ENCODE peak calls at places on chromosomes 16 and 17, in five cellular contexts. Y, B, N, X and E are unnamed samples.

GRCh38 chr17:42457107-42457787 is 1.4 kb upstream of the ATP6V0A1 start:
- DNase-seq in B (no peak), N (no peak), Y (peak; percentile 56), X (no peak), E (no peak)

GRCh38 chr16:88533945-88534641 is 36.1 kb upstream of the ZC3H18 start:
- DNase-seq in B (peak; percentile 76), Y (peak; percentile 32), N (peak; percentile 85), X (no peak), E (peak; percentile 93)

GRCh38 chr16:19804538-19805323 is 79.9 kb downstream of the GPRC5B start:
- DNase-seq in N (peak; percentile 71), B (no peak), Y (peak; percentile 96), X (peak; percentile 83), E (peak; percentile 82)

GRCh38 chr16:48607056-48607825 is 2.7 kb downstream of the N4BP1 start:
- DNase-seq in Y (no peak), N (peak; percentile 64), X (no peak), B (no peak), E (no peak)

GRCh38 chr17:47693667-47694017 is 319 bp upstream of the TBKBP1 start:
- DNase-seq in B (no peak), X (no peak), N (no peak), Y (no peak), E (no peak)

GRCh38 chr17:4340914-4341615 is 25.4 kb downstream of the UBE2G1 start:
- DNase-seq in X (no peak), Y (no peak), N (no peak), B (no peak), E (no peak)

GRCh38 chr17:73348018-73348823 is 36.4 kb upstream of the CDC42EP4 start:
- DNase-seq in B (no peak), N (no peak), Y (no peak), X (no peak), E (no peak)

GRCh38 chr17:12918132-12918531 is 99.7 kb downstream of the ELAC2 start:
- DNase-seq in X (no peak), N (no peak), B (no peak), Y (no peak), E (no peak)

GRCh38 chr17:80791758-80792284 is 199.8 kb upstream of the CHMP6 start:
- DNase-seq in B (peak; percentile 92), N (no peak), X (peak; percentile 86), Y (peak; percentile 98), E (peak; percentile 72)

GRCh38 chr16:4414187-4414909 is 2.0 kb downstream of the CORO7 start:
- DNase-seq in N (no peak), Y (no peak), B (no peak), X (no peak), E (no peak)

GRCh38 chr16:457732-458400 is 32.4 kb downstream of the RAB11FIP3 start:
- DNase-seq in X (no peak), N (no peak), B (no peak), Y (peak; percentile 77), E (peak; percentile 44)

GRCh38 chr17:17147821-17148220 is 58.3 kb downstream of the PLD6 start:
- DNase-seq in Y (no peak), N (no peak), B (no peak), X (no peak), E (no peak)

GRCh38 chr17:50948711-50949110 is 82.6 kb upstream of the TOB1 start:
- DNase-seq in N (no peak), B (no peak), X (no peak), Y (no peak), E (no peak)

GRCh38 chr16:7285520-7285919 is 47.1 kb upstream of the RBFOX1 start:
- DNase-seq in N (no peak), B (no peak), Y (no peak), X (no peak), E (no peak)

GRCh38 chr16:17222756-17223411 is 247.9 kb downstream of the XYLT1 start:
- DNase-seq in N (no peak), B (no peak), X (no peak), Y (no peak), E (peak; percentile 62)

GRCh38 chr17:42071810-42072209 is 21.4 kb upstream of the C17orf113 start:
- DNase-seq in X (no peak), B (no peak), Y (no peak), N (no peak), E (no peak)

GRCh38 chr17:36183001-36183810 is 6.8 kb upstream of the TBC1D3B start:
- DNase-seq in X (no peak), N (peak; percentile 73), B (peak; percentile 68), Y (no peak), E (peak; percentile 84)

GRCh38 chr17:36185416-36185815 is 9.0 kb upstream of the TBC1D3B start:
- DNase-seq in B (no peak), N (no peak), X (no peak), Y (no peak), E (no peak)

GRCh38 chr17:36183811-36184765 is 7.7 kb upstream of the TBC1D3B start:
- DNase-seq in Y (no peak), N (no peak), B (no peak), X (no peak), E (peak; percentile 49)

DNA sequence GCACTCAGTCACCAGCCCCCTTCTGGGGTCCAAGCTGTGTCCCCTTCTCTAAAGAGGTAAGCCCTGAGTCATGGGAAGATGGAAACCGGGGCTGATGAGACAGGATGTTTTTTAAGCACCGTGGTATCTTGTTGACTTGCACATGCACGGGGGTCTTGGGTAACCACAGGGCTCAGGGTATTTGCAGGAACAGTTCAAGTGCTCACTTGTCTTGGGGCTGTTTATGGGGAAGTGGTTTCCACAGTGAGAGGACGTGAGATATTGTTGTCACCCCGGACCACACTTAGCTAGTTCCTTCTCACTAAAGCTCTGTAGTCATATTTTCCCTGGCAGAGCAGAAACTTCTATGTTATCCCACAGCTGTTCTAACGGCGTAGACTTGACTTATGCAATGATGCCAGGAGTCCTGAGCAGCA is 7.7 kb downstream of the CCL3L1 start:
- DNase-seq in B (no peak), X (no peak), N (peak; percentile 73), Y (no peak), E (no peak)
- H3K27ac ChIP-seq in B (no peak overlapping the region), X (no peak overlapping the region), N (peak overlapping the region; percentile 24), Y (no peak overlapping the region), E (no peak overlapping the region)

DNA sequence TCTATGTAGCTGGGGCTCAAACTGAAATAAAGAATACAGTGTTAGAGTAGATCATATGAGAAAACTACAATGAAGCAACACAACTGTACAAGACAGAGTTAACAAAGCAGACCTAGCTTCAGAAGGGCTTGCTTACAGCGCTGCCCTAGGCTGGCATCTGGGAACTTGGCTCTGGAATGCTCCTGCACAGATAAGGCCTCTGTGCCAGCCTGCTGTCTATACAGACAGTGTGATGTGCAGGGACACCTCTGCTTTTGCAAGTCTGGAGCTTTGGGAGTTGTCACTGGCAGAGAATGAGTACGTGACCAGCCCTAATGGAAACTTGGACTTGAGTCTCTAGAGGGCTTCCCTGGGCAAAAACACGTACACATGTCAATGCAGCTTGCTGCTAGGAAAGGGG is 32.1 kb upstream of the SLC38A8 start:
- DNase-seq in B (no peak), X (no peak), Y (no peak), N (no peak), E (no peak)
- H3K4me3 ChIP-seq in B (no peak overlapping the region), X (no peak overlapping the region), Y (no peak overlapping the region), N (no peak overlapping the region), E (no peak overlapping the region)

DNA sequence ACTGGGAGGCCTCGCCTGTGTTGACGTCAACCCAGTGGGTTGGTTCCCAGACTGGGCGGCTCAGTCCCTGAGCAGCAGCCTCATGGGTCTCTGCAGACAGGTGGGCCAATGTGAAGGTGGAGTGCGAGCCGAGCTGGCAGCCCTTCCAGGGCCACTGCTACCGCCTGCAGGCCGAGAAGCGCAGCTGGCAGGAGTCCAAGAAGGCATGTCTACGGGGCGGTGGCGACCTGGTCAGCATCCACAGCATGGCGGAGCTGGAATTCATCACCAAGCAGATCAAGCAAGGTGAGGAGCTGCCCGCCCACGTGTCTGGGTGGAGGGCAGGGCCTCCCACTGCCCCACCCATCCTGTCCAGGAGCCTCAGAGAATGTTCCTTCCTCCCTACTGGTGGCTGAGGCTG is 44.1 kb downstream of the MRC2 start:
- DNase-seq in B (no peak), Y (no peak), N (peak; percentile 55), X (peak; percentile 80), E (peak; percentile 73)
- H3K27ac ChIP-seq in B (no peak overlapping the region), Y (no peak overlapping the region), N (no peak overlapping the region), X (peak overlapping the region; percentile 75), E (no peak overlapping the region)

GRCh38 chr17:28572294-28573099 is 1.2 kb upstream of the PIGS start:
- DNase-seq in N (no peak), Y (no peak), B (no peak), X (no peak), E (no peak)
- H3K4me3 ChIP-seq in N (peak overlapping the region; percentile 99), Y (no peak overlapping the region), B (peak overlapping the region; percentile 92), X (peak overlapping the region; percentile 97), E (peak overlapping the region; percentile 68)

GRCh38 chr17:19391432-19391831 is 4.4 kb upstream of the MFAP4 start:
- DNase-seq in Y (no peak), X (no peak), B (no peak), N (no peak), E (no peak)
- H3K27ac ChIP-seq in Y (no peak overlapping the region), X (no peak overlapping the region), B (no peak overlapping the region), N (no peak overlapping the region), E (no peak overlapping the region)

GRCh38 chr16:80931985-80932720 is 74.5 kb downstream of the CMC2 start:
- DNase-seq in Y (peak; percentile 59), B (peak; percentile 54), X (peak; percentile 87), N (peak; percentile 49), E (peak; percentile 95)
- H3K4me3 ChIP-seq in Y (peak overlapping the region; percentile 42), B (peak overlapping the region; percentile 43), X (peak overlapping the region; percentile 51), N (peak overlapping the region; percentile 53), E (peak overlapping the region; percentile 39)

GRCh38 chr17:39097159-39097519 is 54.3 kb downstream of the PLXDC1 start:
- DNase-seq in X (no peak), B (no peak), Y (no peak), N (no peak), E (no peak)

GRCh38 chr17:39094607-39095308 is 56.7 kb downstream of the PLXDC1 start:
- DNase-seq in X (no peak), Y (no peak), B (no peak), N (no peak), E (no peak)

GRCh38 chr17:39097537-39097936 is 53.9 kb downstream of the PLXDC1 start:
- DNase-seq in B (no peak), X (no peak), N (no peak), Y (no peak), E (no peak)

GRCh38 chr17:39095309-39095686 is 56.1 kb downstream of the PLXDC1 start:
- DNase-seq in N (no peak), X (no peak), Y (no peak), B (no peak), E (no peak)

DNA sequence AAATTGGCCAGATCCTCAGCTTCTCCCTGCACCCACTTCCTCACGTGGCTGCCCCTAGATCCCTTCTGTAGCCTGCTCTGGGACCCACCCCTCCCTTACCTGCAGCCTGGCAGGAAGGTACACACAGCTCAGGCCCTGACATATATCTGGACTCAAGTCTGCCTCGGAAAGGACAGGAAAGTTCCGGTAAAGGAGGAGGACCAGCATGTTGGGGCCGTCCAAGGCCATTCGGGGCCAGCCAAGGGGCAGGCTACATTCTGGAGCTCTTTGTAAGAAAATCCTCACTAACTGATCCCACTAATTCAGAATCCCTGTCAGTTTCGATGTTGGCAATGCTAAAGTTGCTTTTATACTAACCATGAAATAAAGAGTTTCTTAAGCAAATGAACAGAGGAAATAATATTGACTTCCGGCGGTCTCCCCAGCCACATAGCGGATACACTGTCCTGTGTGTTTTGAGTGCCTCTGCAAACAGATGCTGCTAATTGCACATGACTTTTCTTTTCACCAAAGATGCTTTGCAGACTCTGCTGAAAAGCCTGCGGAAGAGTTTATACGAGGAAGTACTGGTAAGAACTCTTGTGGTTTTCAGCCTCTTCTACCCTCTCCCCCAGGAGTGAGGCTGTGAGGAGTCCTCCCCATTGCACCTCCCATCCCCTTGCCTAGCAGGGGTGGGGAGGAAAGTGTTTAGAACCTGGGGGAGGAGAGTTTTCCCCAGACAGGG is 54.8 kb downstream of the PLXDC1 start:
- DNase-seq in X (no peak), N (no peak), Y (no peak), B (no peak), E (peak; percentile 70)
- H3K27ac ChIP-seq in X (no peak overlapping the region), N (peak overlapping the region; percentile 40), Y (no peak overlapping the region), B (no peak overlapping the region), E (peak overlapping the region; percentile 38)